ENCODE peak calls at places on chromosomes 7 and 10, in ten cellular contexts. J, T, F, Z, E, N, H, K, R and X are unnamed samples.

GRCh38 chr7:20440472-20441105 is 109.9 kb downstream of the ITGB8 start:
- DNase-seq in J (no peak), T (no peak), F (no peak), Z (peak; percentile 7), E (peak; percentile 63), N (peak; percentile 66), H (peak; percentile 20), K (peak; percentile 58), R (peak; percentile 70), X (peak; percentile 47)

GRCh38 chr10:103627111-103627892 is 133.8 kb downstream of the NEURL1 start:
- DNase-seq in J (no peak), T (peak; percentile 14), F (no peak), Z (no peak), E (no peak), N (no peak), H (no peak), K (no peak), R (no peak), X (no peak)

GRCh38 chr7:2227699-2228098 is 5.0 kb downstream of the MAD1L1 start:
- DNase-seq in J (no peak), T (no peak), F (no peak), Z (no peak), E (no peak), N (no peak), H (no peak), K (no peak), R (no peak), X (no peak)

GRCh38 chr7:151520419-151521229 is 929 bp upstream of the RHEB start:
- DNase-seq in J (no peak), T (peak; percentile 52), F (no peak), Z (no peak), E (no peak), N (no peak), H (no peak), K (peak; percentile 62), R (peak; percentile 10), X (no peak)

GRCh38 chr7:22842383-22842903 is 19.8 kb upstream of the TOMM7 start:
- DNase-seq in J (no peak), T (no peak), F (no peak), Z (no peak), E (no peak), N (no peak), H (no peak), K (no peak), R (peak; percentile 45), X (no peak)

GRCh38 chr10:35204650-35205319 is 78.1 kb downstream of the CREM start:
- DNase-seq in J (no peak), T (no peak), F (no peak), Z (no peak), E (no peak), N (no peak), H (no peak), K (peak; percentile 32), R (no peak), X (peak; percentile 82)

GRCh38 chr10:120729508-120729907 is 121.7 kb upstream of the WDR11 start:
- DNase-seq in J (no peak), T (peak; percentile 35), F (no peak), Z (no peak), E (no peak), N (no peak), H (no peak), K (no peak), R (no peak), X (no peak)

GRCh38 chr7:80070391-80070790 is 64.2 kb upstream of the GNAI1 start:
- DNase-seq in J (no peak), T (no peak), F (no peak), Z (no peak), E (no peak), N (no peak), H (no peak), K (no peak), R (peak; percentile 52), X (no peak)

GRCh38 chr10:77328272-77328816 is 309.3 kb downstream of the KCNMA1 start:
- DNase-seq in J (no peak), T (no peak), F (no peak), Z (no peak), E (peak; percentile 66), N (peak; percentile 46), H (no peak), K (peak; percentile 2), R (peak; percentile 47), X (peak; percentile 41)

GRCh38 chr10:81130014-81130413 is 592.3 kb downstream of the SH2D4B start:
- DNase-seq in J (no peak), T (no peak), F (no peak), Z (no peak), E (no peak), N (no peak), H (no peak), K (no peak), R (no peak), X (no peak)

GRCh38 chr7:101116898-101117297 is 10.0 kb upstream of the SERPINE1 start:
- DNase-seq in J (no peak), T (no peak), F (no peak), Z (no peak), E (no peak), N (no peak), H (no peak), K (no peak), R (peak; percentile 80), X (no peak)

GRCh38 chr7:17939670-17940301 is 508 bp downstream of the SNX13 start:
- DNase-seq in J (peak; percentile 27), T (peak; percentile 39), F (no peak), Z (peak; percentile 3), E (peak; percentile 47), N (peak; percentile 75), H (no peak), K (peak; percentile 85), R (peak; percentile 22), X (peak; percentile 52)

GRCh38 chr10:25177093-25177753 is 2.4 kb downstream of the GPR158 start:
- DNase-seq in J (no peak), T (no peak), F (no peak), Z (no peak), E (no peak), N (no peak), H (no peak), K (no peak), R (no peak), X (no peak)

GRCh38 chr7:140042386-140042670 is 20.4 kb downstream of the PARP12 start:
- DNase-seq in J (no peak), T (no peak), F (no peak), Z (no peak), E (no peak), N (no peak), H (no peak), K (no peak), R (no peak), X (no peak)

GRCh38 chr10:62582804-62583208 is 208.6 kb downstream of the ZNF365 start:
- DNase-seq in J (no peak), T (no peak), F (no peak), Z (peak; percentile 79), E (peak; percentile 9), N (no peak), H (peak; percentile 86), K (no peak), R (peak; percentile 97), X (no peak)

GRCh38 chr10:85921789-85922188 is 444.8 kb downstream of the GRID1 start:
- DNase-seq in J (no peak), T (no peak), F (no peak), Z (no peak), E (no peak), N (no peak), H (no peak), K (no peak), R (no peak), X (no peak)

GRCh38 chr10:112187527-112187926 is 4.0 kb upstream of the GPAM start:
- DNase-seq in J (no peak), T (no peak), F (no peak), Z (no peak), E (no peak), N (no peak), H (no peak), K (no peak), R (no peak), X (no peak)

GRCh38 chr10:102313221-102313896 is 68.0 kb downstream of the GBF1 start:
- DNase-seq in J (no peak), T (no peak), F (no peak), Z (no peak), E (no peak), N (no peak), H (no peak), K (no peak), R (no peak), X (no peak)

GRCh38 chr10:96043895-96044580 is 655 bp downstream of the CCNJ start:
- DNase-seq in J (peak; percentile 15), T (peak; percentile 33), F (peak; percentile 12), Z (no peak), E (peak; percentile 51), N (peak; percentile 85), H (no peak), K (peak; percentile 71), R (peak; percentile 38), X (peak; percentile 84)

GRCh38 chr7:231858-232246 is 39.5 kb downstream of the FAM20C start:
- DNase-seq in J (no peak), T (no peak), F (no peak), Z (no peak), E (no peak), N (no peak), H (no peak), K (no peak), R (no peak), X (no peak)

GRCh38 chr7:107833619-107834230 is 30.7 kb upstream of the SLC26A3 start:
- DNase-seq in J (no peak), T (no peak), F (no peak), Z (no peak), E (no peak), N (no peak), H (no peak), K (peak; percentile 95), R (no peak), X (peak; percentile 28)

GRCh38 chr10:118031351-118032075 is 15.2 kb downstream of the RAB11FIP2 start:
- DNase-seq in J (no peak), T (no peak), F (no peak), Z (no peak), E (no peak), N (no peak), H (no peak), K (no peak), R (no peak), X (no peak)

GRCh38 chr10:21501731-21502370 is 23.6 kb downstream of the SKIDA1 start:
- DNase-seq in J (no peak), T (no peak), F (no peak), Z (no peak), E (no peak), N (no peak), H (no peak), K (no peak), R (no peak), X (no peak)

GRCh38 chr7:12635830-12636229 is 51.6 kb upstream of the ARL4A start:
- DNase-seq in J (no peak), T (no peak), F (no peak), Z (no peak), E (peak; percentile 20), N (peak; percentile 11), H (no peak), K (no peak), R (no peak), X (peak; percentile 79)